ENCODE peak calls at places on chromosomes 4 and X, in nine cellular contexts. R is occipital lobe, T is iPS-NIHi11, W is A172, Y is NCI-H1417, Z is cerebellar nuclear complex, N is progenitor cell of endocrine pancreas, O is sigmoid colon, J is retina. L is an unnamed sample.
A peak's percentile ranks its signal among the peaks of the same experiment; 100 is the strongest.

GRCh38 chr4:112170451-112170993 is 25.3 kb downstream of the FAM241A start:
- DNase-seq in R (no peak), O (no peak), N (no peak), Y (no peak), J (no peak), T (no peak), W (peak; percentile 74), Z (no peak), L (peak; percentile 49)

GRCh38 chrX:152306331-152306730 is 144.8 kb downstream of the GABRA3 start:
- DNase-seq in Z (no peak), Y (no peak), W (no peak), T (no peak), R (no peak), O (no peak), N (no peak), J (no peak), L (no peak)

GRCh38 chrX:47581731-47582647 is at the start of gene TIMP1:
- DNase-seq in Z (no peak), T (peak; percentile 81), N (peak; percentile 35), O (peak; percentile 97), W (peak; percentile 92), Y (no peak), R (peak; percentile 61), J (peak; percentile 75), L (peak; percentile 94)

GRCh38 chr4:118869808-118870342 is 18.8 kb upstream of the SYNPO2 start:
- DNase-seq in Y (no peak), Z (no peak), W (no peak), N (no peak), R (no peak), T (no peak), O (no peak), J (no peak), L (no peak)

GRCh38 chr4:183499797-183500196 is 5.1 kb upstream of the ING2 start:
- DNase-seq in W (no peak), O (no peak), R (no peak), N (no peak), Z (no peak), J (no peak), T (no peak), Y (no peak), L (peak; percentile 39)

GRCh38 chr4:171025776-171026175 is 787.4 kb upstream of the GALNTL6 start:
- DNase-seq in J (no peak), W (peak; percentile 30), O (no peak), R (no peak), Y (peak; percentile 9), N (no peak), T (no peak), Z (no peak), L (peak; percentile 72)

GRCh38 chr4:3112979-3113469 is 38.5 kb downstream of the HTT start:
- DNase-seq in O (no peak), N (no peak), W (no peak), R (no peak), T (no peak), Y (no peak), J (no peak), Z (no peak), L (no peak)

GRCh38 chr4:55765070-55765469 is 54.5 kb upstream of the EXOC1L start:
- DNase-seq in R (no peak), W (no peak), Z (no peak), O (no peak), N (no peak), T (no peak), Y (no peak), J (no peak), L (peak; percentile 38)

GRCh38 chrX:386239-386767 is 404 bp downstream of the PPP2R3B start:
- DNase-seq in W (no peak), N (no peak), R (no peak), Y (no peak), T (no peak), O (no peak), Z (no peak), J (no peak), L (no peak)

GRCh38 chrX:38560776-38561125 is 591 bp upstream of the TSPAN7 start:
- DNase-seq in Z (no peak), R (no peak), J (no peak), W (no peak), Y (no peak), T (no peak), N (no peak), O (no peak), L (peak; percentile 66)

GRCh38 chr4:119693127-119693526 is 64.5 kb upstream of the PDE5A start:
- DNase-seq in N (no peak), J (no peak), Z (no peak), R (no peak), O (no peak), Y (no peak), T (no peak), W (no peak), L (no peak)

GRCh38 chr4:112655270-112655669 is 18.3 kb downstream of the LARP7 start:
- DNase-seq in J (no peak), T (no peak), Y (no peak), N (no peak), Z (no peak), W (no peak), R (no peak), O (no peak), L (no peak)

GRCh38 chr4:152197211-152197610 is 338.7 kb downstream of the FBXW7 start:
- DNase-seq in R (peak; percentile 15), O (no peak), W (no peak), T (no peak), Z (no peak), J (no peak), Y (no peak), N (no peak), L (no peak)